ENCODE peak calls at places on chromosome 2, in six cellular contexts. One of them, this sample, is unnamed.

GRCh38 chr2:161171595-161171929 is 11.3 kb downstream of the TANK start:
- DNase-seq in right atrium auricular region: no peak
- DNase-seq in uterus: no peak
- DNase-seq in mesendoderm: no peak
- DNase-seq in CD8-positive, alpha-beta T cell: no peak
- DNase-seq in heart right ventricle: no peak
- DNase-seq in this sample: no peak

GRCh38 chr2:16623046-16623445 is 42.6 kb downstream of the CYRIA start:
- DNase-seq in right atrium auricular region: no peak
- DNase-seq in uterus: no peak
- DNase-seq in mesendoderm: no peak
- DNase-seq in CD8-positive, alpha-beta T cell: no peak
- DNase-seq in heart right ventricle: no peak
- DNase-seq in this sample: no peak

GRCh38 chr2:173210270-173211196 is 134.9 kb downstream of the MAP3K20 start:
- DNase-seq in right atrium auricular region: peak
- DNase-seq in uterus: peak
- DNase-seq in mesendoderm: peak
- DNase-seq in CD8-positive, alpha-beta T cell: peak
- DNase-seq in heart right ventricle: peak
- DNase-seq in this sample: no peak

GRCh38 chr2:13558368-13558767 is 841.6 kb downstream of the TRIB2 start:
- DNase-seq in right atrium auricular region: no peak
- DNase-seq in uterus: no peak
- DNase-seq in mesendoderm: peak
- DNase-seq in CD8-positive, alpha-beta T cell: no peak
- DNase-seq in heart right ventricle: no peak
- DNase-seq in this sample: no peak

GRCh38 chr2:120825370-120826259 is 89.9 kb downstream of the GLI2 start:
- DNase-seq in right atrium auricular region: no peak
- DNase-seq in uterus: peak
- DNase-seq in mesendoderm: peak
- DNase-seq in CD8-positive, alpha-beta T cell: no peak
- DNase-seq in heart right ventricle: peak
- DNase-seq in this sample: peak

GRCh38 chr2:100976634-100977391 is 25.3 kb upstream of the RPL31 start:
- DNase-seq in right atrium auricular region: no peak
- DNase-seq in uterus: no peak
- DNase-seq in mesendoderm: no peak
- DNase-seq in CD8-positive, alpha-beta T cell: no peak
- DNase-seq in heart right ventricle: no peak
- DNase-seq in this sample: no peak

GRCh38 chr2:170747921-170748320 is 22.3 kb upstream of the ERICH2 start:
- DNase-seq in right atrium auricular region: no peak
- DNase-seq in uterus: no peak
- DNase-seq in mesendoderm: no peak
- DNase-seq in CD8-positive, alpha-beta T cell: no peak
- DNase-seq in heart right ventricle: no peak
- DNase-seq in this sample: no peak

GRCh38 chr2:221572821-221573429 is 821 bp upstream of the EPHA4 start:
- DNase-seq in right atrium auricular region: no peak
- DNase-seq in uterus: no peak
- DNase-seq in mesendoderm: no peak
- DNase-seq in CD8-positive, alpha-beta T cell: peak
- DNase-seq in heart right ventricle: peak
- DNase-seq in this sample: no peak

GRCh38 chr2:101745711-101746694 is 48.5 kb downstream of the MAP4K4 start:
- DNase-seq in right atrium auricular region: no peak
- DNase-seq in uterus: no peak
- DNase-seq in mesendoderm: no peak
- DNase-seq in CD8-positive, alpha-beta T cell: no peak
- DNase-seq in heart right ventricle: no peak
- DNase-seq in this sample: no peak

GRCh38 chr2:127025357-127026062 is 81.4 kb downstream of the BIN1 start:
- DNase-seq in right atrium auricular region: peak
- DNase-seq in uterus: peak
- DNase-seq in mesendoderm: peak
- DNase-seq in CD8-positive, alpha-beta T cell: peak
- DNase-seq in heart right ventricle: peak
- DNase-seq in this sample: peak

GRCh38 chr2:74267068-74267467 is 68.7 kb downstream of the MTHFD2 start:
- DNase-seq in right atrium auricular region: no peak
- DNase-seq in uterus: no peak
- DNase-seq in mesendoderm: peak
- DNase-seq in CD8-positive, alpha-beta T cell: peak
- DNase-seq in heart right ventricle: no peak
- DNase-seq in this sample: no peak

GRCh38 chr2:136117391-136117841 is 533 bp downstream of the CXCR4 start:
- DNase-seq in right atrium auricular region: no peak
- DNase-seq in uterus: no peak
- DNase-seq in mesendoderm: peak
- DNase-seq in CD8-positive, alpha-beta T cell: no peak
- DNase-seq in heart right ventricle: peak
- DNase-seq in this sample: peak

GRCh38 chr2:67895171-67895941 is 167.4 kb downstream of the C1D start:
- DNase-seq in right atrium auricular region: no peak
- DNase-seq in uterus: no peak
- DNase-seq in mesendoderm: peak
- DNase-seq in CD8-positive, alpha-beta T cell: no peak
- DNase-seq in heart right ventricle: no peak
- DNase-seq in this sample: no peak

GRCh38 chr2:3422161-3422767 is 42.8 kb downstream of the TRAPPC12 start:
- DNase-seq in right atrium auricular region: no peak
- DNase-seq in uterus: no peak
- DNase-seq in mesendoderm: no peak
- DNase-seq in CD8-positive, alpha-beta T cell: no peak
- DNase-seq in heart right ventricle: no peak
- DNase-seq in this sample: no peak

GRCh38 chr2:237693281-237694039 is 66.1 kb downstream of the LRRFIP1 start:
- DNase-seq in right atrium auricular region: no peak
- DNase-seq in uterus: peak
- DNase-seq in mesendoderm: peak
- DNase-seq in CD8-positive, alpha-beta T cell: no peak
- DNase-seq in heart right ventricle: no peak
- DNase-seq in this sample: no peak

GRCh38 chr2:215657844-215658243 is 222.0 kb upstream of the FN1 start:
- DNase-seq in right atrium auricular region: no peak
- DNase-seq in uterus: no peak
- DNase-seq in mesendoderm: peak
- DNase-seq in CD8-positive, alpha-beta T cell: no peak
- DNase-seq in heart right ventricle: no peak
- DNase-seq in this sample: no peak

GRCh38 chr2:170822885-170823799 is 6.5 kb downstream of the GAD1 start:
- DNase-seq in right atrium auricular region: no peak
- DNase-seq in uterus: no peak
- DNase-seq in mesendoderm: peak
- DNase-seq in CD8-positive, alpha-beta T cell: no peak
- DNase-seq in heart right ventricle: no peak
- DNase-seq in this sample: no peak

GRCh38 chr2:143264851-143265250 is 135.6 kb downstream of the ARHGAP15 start:
- DNase-seq in right atrium auricular region: no peak
- DNase-seq in uterus: no peak
- DNase-seq in mesendoderm: no peak
- DNase-seq in CD8-positive, alpha-beta T cell: no peak
- DNase-seq in heart right ventricle: no peak
- DNase-seq in this sample: no peak

GRCh38 chr2:84894131-84894586 is 11.3 kb upstream of the TMSB10 start:
- DNase-seq in right atrium auricular region: no peak
- DNase-seq in uterus: no peak
- DNase-seq in mesendoderm: peak
- DNase-seq in CD8-positive, alpha-beta T cell: no peak
- DNase-seq in heart right ventricle: no peak
- DNase-seq in this sample: no peak

GRCh38 chr2:23516546-23517256 is 131.7 kb downstream of the KLHL29 start:
- DNase-seq in right atrium auricular region: no peak
- DNase-seq in uterus: no peak
- DNase-seq in mesendoderm: no peak
- DNase-seq in CD8-positive, alpha-beta T cell: no peak
- DNase-seq in heart right ventricle: no peak
- DNase-seq in this sample: no peak

GRCh38 chr2:23513245-23513880 is 128.4 kb downstream of the KLHL29 start:
- DNase-seq in right atrium auricular region: no peak
- DNase-seq in uterus: peak
- DNase-seq in mesendoderm: no peak
- DNase-seq in CD8-positive, alpha-beta T cell: no peak
- DNase-seq in heart right ventricle: no peak
- DNase-seq in this sample: peak

GRCh38 chr2:23510471-23510870 is 125.5 kb downstream of the KLHL29 start:
- DNase-seq in right atrium auricular region: no peak
- DNase-seq in uterus: no peak
- DNase-seq in mesendoderm: no peak
- DNase-seq in CD8-positive, alpha-beta T cell: no peak
- DNase-seq in heart right ventricle: peak
- DNase-seq in this sample: no peak

GRCh38 chr2:23512778-23513177 is 127.8 kb downstream of the KLHL29 start:
- DNase-seq in right atrium auricular region: no peak
- DNase-seq in uterus: no peak
- DNase-seq in mesendoderm: no peak
- DNase-seq in CD8-positive, alpha-beta T cell: no peak
- DNase-seq in heart right ventricle: no peak
- DNase-seq in this sample: no peak

GRCh38 chr2:23513881-23514793 is 129.2 kb downstream of the KLHL29 start:
- DNase-seq in right atrium auricular region: no peak
- DNase-seq in uterus: peak
- DNase-seq in mesendoderm: no peak
- DNase-seq in CD8-positive, alpha-beta T cell: no peak
- DNase-seq in heart right ventricle: no peak
- DNase-seq in this sample: no peak
- H3K27ac ChIP-seq in right atrium auricular region: no peak
- H3K27ac ChIP-seq in uterus: peak
- H3K27ac ChIP-seq in mesendoderm: no peak
- H3K27ac ChIP-seq in CD8-positive, alpha-beta T cell: no peak
- H3K27ac ChIP-seq in heart right ventricle: no peak
- H3K27ac ChIP-seq in this sample: peak

GRCh38 chr2:110745048-110745447 is 12.7 kb downstream of the ACOXL start:
- DNase-seq in right atrium auricular region: no peak
- DNase-seq in uterus: no peak
- DNase-seq in mesendoderm: no peak
- DNase-seq in CD8-positive, alpha-beta T cell: no peak
- DNase-seq in heart right ventricle: no peak
- DNase-seq in this sample: no peak

GRCh38 chr2:110751642-110752041 is 19.3 kb downstream of the ACOXL start:
- DNase-seq in right atrium auricular region: no peak
- DNase-seq in uterus: no peak
- DNase-seq in mesendoderm: no peak
- DNase-seq in CD8-positive, alpha-beta T cell: no peak
- DNase-seq in heart right ventricle: no peak
- DNase-seq in this sample: no peak

GRCh38 chr2:110746586-110747521 is 14.5 kb downstream of the ACOXL start:
- DNase-seq in right atrium auricular region: no peak
- DNase-seq in uterus: no peak
- DNase-seq in mesendoderm: no peak
- DNase-seq in CD8-positive, alpha-beta T cell: no peak
- DNase-seq in heart right ventricle: no peak
- DNase-seq in this sample: no peak

GRCh38 chr2:110747522-110748488 is 15.4 kb downstream of the ACOXL start:
- DNase-seq in right atrium auricular region: no peak
- DNase-seq in uterus: no peak
- DNase-seq in mesendoderm: no peak
- DNase-seq in CD8-positive, alpha-beta T cell: no peak
- DNase-seq in heart right ventricle: no peak
- DNase-seq in this sample: no peak

DNA sequence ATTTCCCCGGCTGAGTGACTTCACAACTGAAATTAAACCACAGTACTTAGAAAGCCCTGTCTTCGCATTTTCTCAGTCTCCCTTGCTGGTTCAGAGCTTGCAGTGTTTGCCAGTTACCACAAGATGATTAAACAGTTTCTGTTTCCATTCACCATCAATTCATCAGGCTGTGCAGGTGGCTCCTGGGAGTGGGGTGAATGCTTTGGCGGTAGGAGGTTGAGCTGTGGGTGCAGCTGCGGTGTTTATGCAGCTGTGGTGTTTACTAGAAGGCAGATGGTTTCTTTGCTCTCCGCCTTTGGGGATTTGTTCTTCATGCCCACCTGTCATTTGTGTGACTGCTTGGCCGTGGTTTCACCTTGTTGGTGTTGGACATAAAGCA is 16.1 kb downstream of the ACOXL start:
- DNase-seq in right atrium auricular region: no peak
- DNase-seq in uterus: no peak
- DNase-seq in mesendoderm: no peak
- DNase-seq in CD8-positive, alpha-beta T cell: peak
- DNase-seq in heart right ventricle: no peak
- DNase-seq in this sample: no peak
- H3K27ac ChIP-seq in right atrium auricular region: no peak
- H3K27ac ChIP-seq in uterus: no peak
- H3K27ac ChIP-seq in mesendoderm: no peak
- H3K27ac ChIP-seq in CD8-positive, alpha-beta T cell: no peak
- H3K27ac ChIP-seq in heart right ventricle: no peak
- H3K27ac ChIP-seq in this sample: no peak

GRCh38 chr2:25690058-25690457 is 16.7 kb upstream of the DTNB start:
- DNase-seq in right atrium auricular region: no peak
- DNase-seq in uterus: no peak
- DNase-seq in mesendoderm: peak
- DNase-seq in CD8-positive, alpha-beta T cell: no peak
- DNase-seq in heart right ventricle: no peak
- DNase-seq in this sample: no peak

GRCh38 chr2:25697559-25698341 is 24.4 kb upstream of the DTNB start:
- DNase-seq in right atrium auricular region: no peak
- DNase-seq in uterus: no peak
- DNase-seq in mesendoderm: peak
- DNase-seq in CD8-positive, alpha-beta T cell: no peak
- DNase-seq in heart right ventricle: no peak
- DNase-seq in this sample: no peak

GRCh38 chr2:25692737-25693445 is 19.5 kb upstream of the DTNB start:
- DNase-seq in right atrium auricular region: no peak
- DNase-seq in uterus: no peak
- DNase-seq in mesendoderm: no peak
- DNase-seq in CD8-positive, alpha-beta T cell: no peak
- DNase-seq in heart right ventricle: no peak
- DNase-seq in this sample: no peak

GRCh38 chr2:25688236-25688635 is 14.9 kb upstream of the DTNB start:
- DNase-seq in right atrium auricular region: no peak
- DNase-seq in uterus: no peak
- DNase-seq in mesendoderm: no peak
- DNase-seq in CD8-positive, alpha-beta T cell: no peak
- DNase-seq in heart right ventricle: no peak
- DNase-seq in this sample: no peak

DNA sequence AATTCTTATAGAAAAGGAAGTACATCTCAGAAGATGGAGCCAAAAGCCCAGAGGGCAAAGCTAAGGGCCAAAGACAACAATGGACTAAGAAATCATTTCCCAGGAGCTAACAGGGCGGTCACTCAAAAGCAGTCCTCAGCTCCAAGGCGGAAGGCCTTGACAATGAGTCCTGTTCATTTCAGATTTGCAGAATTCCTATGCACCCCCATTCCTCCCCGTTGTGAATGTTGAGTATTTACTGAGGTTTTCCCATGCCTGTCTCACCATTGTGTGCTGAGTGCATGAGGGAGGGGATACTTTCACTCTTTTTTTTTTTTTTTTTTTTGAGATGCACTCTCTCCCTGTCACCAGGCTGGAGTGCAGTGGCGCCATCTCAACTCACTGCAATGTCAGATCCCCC is 18.8 kb upstream of the DTNB start:
- DNase-seq in right atrium auricular region: no peak
- DNase-seq in uterus: no peak
- DNase-seq in mesendoderm: peak
- DNase-seq in CD8-positive, alpha-beta T cell: no peak
- DNase-seq in heart right ventricle: peak
- DNase-seq in this sample: no peak
- H3K27ac ChIP-seq in right atrium auricular region: no peak
- H3K27ac ChIP-seq in uterus: no peak
- H3K27ac ChIP-seq in mesendoderm: no peak
- H3K27ac ChIP-seq in CD8-positive, alpha-beta T cell: no peak
- H3K27ac ChIP-seq in heart right ventricle: peak
- H3K27ac ChIP-seq in this sample: no peak

GRCh38 chr2:20604401-20604911 is 46.4 kb downstream of the HS1BP3 start:
- DNase-seq in right atrium auricular region: no peak
- DNase-seq in uterus: peak
- DNase-seq in mesendoderm: no peak
- DNase-seq in CD8-positive, alpha-beta T cell: no peak
- DNase-seq in heart right ventricle: no peak
- DNase-seq in this sample: no peak
- H3K27ac ChIP-seq in right atrium auricular region: peak
- H3K27ac ChIP-seq in uterus: peak
- H3K27ac ChIP-seq in mesendoderm: no peak
- H3K27ac ChIP-seq in CD8-positive, alpha-beta T cell: no peak
- H3K27ac ChIP-seq in heart right ventricle: peak
- H3K27ac ChIP-seq in this sample: no peak